ENCODE peak calls at places on chromosomes 4 and X, in five cellular contexts. One of them, this sample, is unnamed.
A peak's percentile ranks its signal among the peaks of the same experiment; 100 is the strongest.

GRCh38 chr4:20395160-20395773 is 143.6 kb downstream of the SLIT2 start:
- DNase-seq in H9: peak; percentile 72
- DNase-seq in GM20000: peak; percentile 5
- DNase-seq in ureter: no peak
- DNase-seq in tibial nerve: no peak
- DNase-seq in this sample: peak; percentile 73

GRCh38 chrX:108361316-108361715 is 76.9 kb downstream of the COL4A6 start:
- DNase-seq in H9: no peak
- DNase-seq in GM20000: no peak
- DNase-seq in ureter: no peak
- DNase-seq in tibial nerve: no peak
- DNase-seq in this sample: no peak

GRCh38 chr4:69057620-69058409 is 38.5 kb upstream of the UGT2B7 start:
- DNase-seq in H9: peak; percentile 47
- DNase-seq in GM20000: peak; percentile 15
- DNase-seq in ureter: no peak
- DNase-seq in tibial nerve: no peak
- DNase-seq in this sample: peak; percentile 72

GRCh38 chr4:93730760-93731159 is 97.8 kb upstream of the ATOH1 start:
- DNase-seq in H9: no peak
- DNase-seq in GM20000: no peak
- DNase-seq in ureter: no peak
- DNase-seq in tibial nerve: no peak
- DNase-seq in this sample: no peak

GRCh38 chr4:70269674-70270073 is 27.3 kb downstream of the CSN3 start:
- DNase-seq in H9: no peak
- DNase-seq in GM20000: no peak
- DNase-seq in ureter: no peak
- DNase-seq in tibial nerve: no peak
- DNase-seq in this sample: peak; percentile 12

GRCh38 chr4:7428261-7429068 is 6.3 kb downstream of the PSAPL1 start:
- DNase-seq in H9: peak; percentile 44
- DNase-seq in GM20000: no peak
- DNase-seq in ureter: peak; percentile 32
- DNase-seq in tibial nerve: no peak
- DNase-seq in this sample: peak; percentile 72

GRCh38 chr4:79210636-79211049 is 115.2 kb downstream of the NAA11 start:
- DNase-seq in H9: no peak
- DNase-seq in GM20000: no peak
- DNase-seq in ureter: no peak
- DNase-seq in tibial nerve: no peak
- DNase-seq in this sample: no peak

GRCh38 chr4:77493120-77493767 is 112.4 kb upstream of the CXCL13 start:
- DNase-seq in H9: no peak
- DNase-seq in GM20000: peak; percentile 32
- DNase-seq in ureter: no peak
- DNase-seq in tibial nerve: no peak
- DNase-seq in this sample: no peak

GRCh38 chrX:82092307-82092706 is 890.4 kb downstream of the SH3BGRL start:
- DNase-seq in H9: no peak
- DNase-seq in GM20000: no peak
- DNase-seq in ureter: no peak
- DNase-seq in tibial nerve: no peak
- DNase-seq in this sample: no peak

GRCh38 chr4:155759372-155760252 is 791 bp downstream of the GUCY1B1 start:
- DNase-seq in H9: peak; percentile 39
- DNase-seq in GM20000: peak; percentile 80
- DNase-seq in ureter: peak; percentile 43
- DNase-seq in tibial nerve: no peak
- DNase-seq in this sample: peak; percentile 75

GRCh38 chr4:98778206-98778605 is 119.8 kb upstream of the TSPAN5 start:
- DNase-seq in H9: no peak
- DNase-seq in GM20000: no peak
- DNase-seq in ureter: no peak
- DNase-seq in tibial nerve: no peak
- DNase-seq in this sample: no peak

GRCh38 chrX:80876877-80877276 is 67.2 kb upstream of the BRWD3 start:
- DNase-seq in H9: no peak
- DNase-seq in GM20000: peak; percentile 9
- DNase-seq in ureter: no peak
- DNase-seq in tibial nerve: no peak
- DNase-seq in this sample: peak; percentile 11

GRCh38 chr4:121112530-121112929 is 40.2 kb upstream of the NDNF start:
- DNase-seq in H9: no peak
- DNase-seq in GM20000: no peak
- DNase-seq in ureter: no peak
- DNase-seq in tibial nerve: no peak
- DNase-seq in this sample: no peak

GRCh38 chr4:1249731-1250526 is 999 bp upstream of the CTBP1 start:
- DNase-seq in H9: peak; percentile 49
- DNase-seq in GM20000: peak; percentile 78
- DNase-seq in ureter: peak; percentile 58
- DNase-seq in tibial nerve: no peak
- DNase-seq in this sample: no peak

GRCh38 chrX:20974326-20974725 is 399.9 kb upstream of the CNKSR2 start:
- DNase-seq in H9: no peak
- DNase-seq in GM20000: no peak
- DNase-seq in ureter: no peak
- DNase-seq in tibial nerve: no peak
- DNase-seq in this sample: no peak

GRCh38 chr4:1627417-1628313 is 56.4 kb downstream of the FAM53A start:
- DNase-seq in H9: no peak
- DNase-seq in GM20000: no peak
- DNase-seq in ureter: no peak
- DNase-seq in tibial nerve: no peak
- DNase-seq in this sample: no peak

GRCh38 chr4:71184195-71184781 is 154.5 kb upstream of the SLC4A4 start:
- DNase-seq in H9: peak; percentile 28
- DNase-seq in GM20000: peak; percentile 80
- DNase-seq in ureter: peak; percentile 52
- DNase-seq in tibial nerve: peak; percentile 79
- DNase-seq in this sample: peak; percentile 70

GRCh38 chr4:168387091-168387490 is 68.5 kb upstream of the DDX60 start:
- DNase-seq in H9: no peak
- DNase-seq in GM20000: no peak
- DNase-seq in ureter: no peak
- DNase-seq in tibial nerve: no peak
- DNase-seq in this sample: no peak

GRCh38 chr4:106095408-106095807 is 200.1 kb downstream of the NPNT start:
- DNase-seq in H9: no peak
- DNase-seq in GM20000: no peak
- DNase-seq in ureter: no peak
- DNase-seq in tibial nerve: no peak
- DNase-seq in this sample: no peak

GRCh38 chr4:98261291-98262271 is at the start of gene RAP1GDS1:
- DNase-seq in H9: peak; percentile 32
- DNase-seq in GM20000: peak; percentile 23
- DNase-seq in ureter: peak; percentile 49
- DNase-seq in tibial nerve: peak; percentile 17
- DNase-seq in this sample: peak; percentile 39

GRCh38 chr4:123528501-123529277 is 132.1 kb downstream of the SPRY1 start:
- DNase-seq in H9: no peak
- DNase-seq in GM20000: no peak
- DNase-seq in ureter: no peak
- DNase-seq in tibial nerve: no peak
- DNase-seq in this sample: no peak

GRCh38 chrX:151896734-151897474 is 15.8 kb upstream of the MAGEA4 start:
- DNase-seq in H9: no peak
- DNase-seq in GM20000: no peak
- DNase-seq in ureter: no peak
- DNase-seq in tibial nerve: no peak
- DNase-seq in this sample: no peak

GRCh38 chr4:128553665-128554515 is 255.6 kb upstream of the JADE1 start:
- DNase-seq in H9: no peak
- DNase-seq in GM20000: no peak
- DNase-seq in ureter: no peak
- DNase-seq in tibial nerve: no peak
- DNase-seq in this sample: no peak

GRCh38 chr4:155546451-155546850 is 120.2 kb upstream of the GUCY1A1 start:
- DNase-seq in H9: no peak
- DNase-seq in GM20000: no peak
- DNase-seq in ureter: no peak
- DNase-seq in tibial nerve: no peak
- DNase-seq in this sample: no peak

GRCh38 chrX:97898798-97899197 is 1015.1 kb downstream of the RPA4 start:
- DNase-seq in H9: no peak
- DNase-seq in GM20000: no peak
- DNase-seq in ureter: no peak
- DNase-seq in tibial nerve: no peak
- DNase-seq in this sample: no peak

GRCh38 chr4:110270492-110271197 is 72.2 kb upstream of the ELOVL6 start:
- DNase-seq in H9: no peak
- DNase-seq in GM20000: no peak
- DNase-seq in ureter: no peak
- DNase-seq in tibial nerve: no peak
- DNase-seq in this sample: no peak

GRCh38 chr4:146224331-146224966 is 10.1 kb downstream of the REELD1 start:
- DNase-seq in H9: no peak
- DNase-seq in GM20000: no peak
- DNase-seq in ureter: no peak
- DNase-seq in tibial nerve: no peak
- DNase-seq in this sample: no peak

GRCh38 chr4:56863441-56864129 is 42.1 kb upstream of the SPINK2 start:
- DNase-seq in H9: no peak
- DNase-seq in GM20000: no peak
- DNase-seq in ureter: no peak
- DNase-seq in tibial nerve: no peak
- DNase-seq in this sample: no peak

GRCh38 chr4:10808591-10808990 is 124.0 kb upstream of the CLNK start:
- DNase-seq in H9: no peak
- DNase-seq in GM20000: no peak
- DNase-seq in ureter: no peak
- DNase-seq in tibial nerve: no peak
- DNase-seq in this sample: no peak

GRCh38 chr4:48649505-48649904 is 130.6 kb downstream of the FRYL start:
- DNase-seq in H9: no peak
- DNase-seq in GM20000: no peak
- DNase-seq in ureter: no peak
- DNase-seq in tibial nerve: no peak
- DNase-seq in this sample: no peak

GRCh38 chr4:183905081-183905592 is at the start of gene STOX2:
- DNase-seq in H9: peak; percentile 84
- DNase-seq in GM20000: no peak
- DNase-seq in ureter: peak; percentile 75
- DNase-seq in tibial nerve: peak; percentile 47
- DNase-seq in this sample: peak; percentile 92

GRCh38 chr4:124726269-124726668 is 13.7 kb upstream of the ANKRD50 start:
- DNase-seq in H9: no peak
- DNase-seq in GM20000: no peak
- DNase-seq in ureter: no peak
- DNase-seq in tibial nerve: no peak
- DNase-seq in this sample: no peak

GRCh38 chr4:84846985-84847384 is 119.5 kb downstream of the WDFY3 start:
- DNase-seq in H9: no peak
- DNase-seq in GM20000: no peak
- DNase-seq in ureter: no peak
- DNase-seq in tibial nerve: no peak
- DNase-seq in this sample: no peak

GRCh38 chrX:16120431-16120830 is 2.9 kb upstream of the GRPR start:
- DNase-seq in H9: no peak
- DNase-seq in GM20000: no peak
- DNase-seq in ureter: no peak
- DNase-seq in tibial nerve: no peak
- DNase-seq in this sample: no peak

GRCh38 chr4:108433832-108434231 is 186.5 kb upstream of the RPL34 start:
- DNase-seq in H9: no peak
- DNase-seq in GM20000: no peak
- DNase-seq in ureter: no peak
- DNase-seq in tibial nerve: no peak
- DNase-seq in this sample: no peak

GRCh38 chr4:135319685-135320084 is 1118.1 kb upstream of the PABPC4L start:
- DNase-seq in H9: no peak
- DNase-seq in GM20000: no peak
- DNase-seq in ureter: no peak
- DNase-seq in tibial nerve: no peak
- DNase-seq in this sample: peak; percentile 13